ENCODE peak calls at places on chromosomes 4 and X, in six cellular contexts. Z is osteoblast; G is kidney; R is psoas muscle; N is CD8-positive, alpha-beta memory T cell; Y is CD8-positive, alpha-beta T cell. F is an unnamed sample. For H3K36me3, the result is how much of the 10 kb centered on the place peaks cover.

GRCh38 chrX:92247076-92247475 is 467.9 kb downstream of the PCDH11X start:
- DNase-seq in Z (no peak), G (no peak), R (no peak), N (no peak), Y (no peak), F (no peak)

GRCh38 chr4:55125763-55126541 is 557 bp upstream of the KDR start:
- DNase-seq in Z (peak), G (no peak), R (peak), N (no peak), Y (no peak), F (no peak)

GRCh38 chr4:86894465-86894864 is 2.2 kb upstream of the C4orf36 start:
- DNase-seq in Z (no peak), G (no peak), R (no peak), N (no peak), Y (no peak), F (no peak)

GRCh38 chr4:140176735-140177134 is 22.8 kb upstream of the MAML3 start:
- DNase-seq in Z (peak), G (no peak), R (no peak), N (no peak), Y (no peak), F (no peak)

GRCh38 chr4:169225058-169225751 is 45.6 kb downstream of the SH3RF1 start:
- DNase-seq in Z (peak), G (no peak), R (no peak), N (no peak), Y (no peak), F (no peak)

GRCh38 chrX:44382871-44383270 is 39.4 kb upstream of the EFHC2 start:
- DNase-seq in Z (no peak), G (no peak), R (no peak), N (no peak), Y (no peak), F (no peak)

GRCh38 chrX:86507337-86507736 is 359.1 kb downstream of the DACH2 start:
- DNase-seq in Z (no peak), G (no peak), R (no peak), N (no peak), Y (no peak), F (no peak)

GRCh38 chr4:148225639-148226038 is 216.6 kb downstream of the NR3C2 start:
- DNase-seq in Z (no peak), G (no peak), R (no peak), N (no peak), Y (no peak), F (no peak)

GRCh38 chrX:18931972-18932371 is 51.9 kb downstream of the PHKA2 start:
- DNase-seq in Z (no peak), G (no peak), R (no peak), N (no peak), Y (no peak), F (no peak)

GRCh38 chr4:145609494-145610427 is 9.4 kb upstream of the MMAA start:
- DNase-seq in Z (no peak), G (no peak), R (peak), N (peak), Y (peak), F (peak)

GRCh38 chrX:151816914-151817313 is 82.4 kb downstream of the CNGA2 start:
- DNase-seq in Z (peak), G (no peak), R (no peak), N (no peak), Y (no peak), F (no peak)

GRCh38 chr4:11912886-11913285 is 484.2 kb upstream of the HS3ST1 start:
- DNase-seq in Z (no peak), G (no peak), R (no peak), N (no peak), Y (no peak), F (no peak)

GRCh38 chr4:119039779-119040178 is 95.9 kb upstream of the MYOZ2 start:
- DNase-seq in Z (no peak), G (no peak), R (no peak), N (no peak), Y (no peak), F (no peak)
- H3K27ac ChIP-seq in Z (peak), G (no peak), R (peak), N (no peak), Y (no peak), F (peak)

DNA sequence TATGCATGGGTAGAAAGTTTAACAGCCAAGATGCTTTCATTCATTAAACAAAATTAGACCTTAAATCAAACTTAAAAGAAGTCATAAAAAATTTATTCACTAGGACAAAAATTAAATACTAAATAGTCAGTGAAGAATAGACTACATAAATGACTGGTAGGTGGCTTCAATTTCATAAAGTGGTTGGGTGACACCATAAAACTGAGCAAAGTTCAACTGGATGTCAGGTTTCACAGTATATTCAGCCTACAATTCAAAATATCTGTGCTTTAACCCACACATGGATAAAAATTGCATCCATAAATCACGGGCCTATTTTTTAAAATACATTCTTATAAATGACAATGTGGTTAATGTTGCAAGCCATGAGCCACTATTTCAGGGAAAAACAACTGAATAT is 582.3 kb downstream of the IL15 start:
- DNase-seq in Z (no peak), G (no peak), R (no peak), N (no peak), Y (no peak), F (no peak)
- H3K36me3 ChIP-seq in Z (under half), G (under half), R (under half), N (under half), Y (under half), F (under half)

GRCh38 chrX:107675823-107676555 is 47.7 kb downstream of the PRPS1 start:
- DNase-seq in Z (no peak), G (no peak), R (peak), N (peak), Y (peak), F (no peak)

GRCh38 chrX:107676559-107677378 is 48.5 kb downstream of the PRPS1 start:
- DNase-seq in Z (no peak), G (peak), R (peak), N (peak), Y (peak), F (peak)

GRCh38 chrX:107678957-107679740 is 50.8 kb downstream of the PRPS1 start:
- DNase-seq in Z (no peak), G (peak), R (peak), N (peak), Y (peak), F (peak)

GRCh38 chrX:107677909-107678308 is 49.6 kb downstream of the PRPS1 start:
- DNase-seq in Z (no peak), G (no peak), R (no peak), N (no peak), Y (no peak), F (no peak)

GRCh38 chrX:107677501-107677901 is 49.2 kb downstream of the PRPS1 start:
- DNase-seq in Z (no peak), G (no peak), R (no peak), N (no peak), Y (no peak), F (no peak)
- H3K4me3 ChIP-seq in Z (peak), G (peak), R (peak), N (peak), Y (peak), F (peak)

DNA sequence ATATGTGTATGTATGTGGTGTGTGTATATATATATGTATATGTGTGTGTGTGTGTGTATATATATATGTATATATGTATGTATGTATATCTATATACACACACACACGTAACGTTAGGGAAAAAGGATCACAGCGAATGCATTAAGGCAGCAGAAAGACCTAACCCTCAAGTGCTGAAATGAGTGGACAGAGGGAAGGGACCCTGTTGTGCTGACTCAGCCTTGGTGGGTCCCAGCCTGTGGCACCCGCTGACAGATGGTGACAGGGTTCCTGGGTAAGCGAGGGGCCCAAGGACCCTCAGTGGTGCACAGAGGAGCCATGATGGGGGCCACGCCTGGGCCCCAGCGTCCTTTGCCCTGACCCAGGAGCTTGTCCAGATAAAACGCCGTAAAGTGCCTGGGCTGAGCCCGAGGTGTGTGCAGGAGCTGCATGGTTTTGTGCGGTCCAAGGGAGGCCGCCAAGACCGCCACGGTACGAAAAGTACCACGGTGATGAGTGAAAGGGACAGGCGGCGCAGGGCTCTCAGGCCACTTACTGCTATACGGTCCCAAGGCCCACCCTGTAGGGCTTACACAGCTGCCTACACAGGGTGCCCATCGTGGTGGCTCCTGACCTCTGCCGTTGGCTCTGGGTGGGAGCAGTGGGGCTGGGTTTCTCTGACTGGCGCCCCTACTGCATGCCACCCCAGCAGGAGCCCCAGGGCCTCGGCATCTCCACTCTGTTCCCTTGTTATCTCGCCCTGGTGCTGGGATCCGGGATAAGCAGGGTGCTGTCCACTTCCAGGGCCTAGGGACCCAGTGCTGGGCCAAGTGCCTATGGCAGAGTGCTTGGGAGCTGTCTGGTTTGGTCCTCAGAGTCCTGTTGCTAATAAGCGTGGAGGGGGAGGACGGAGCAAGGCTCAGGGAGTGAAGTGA is 10.0 kb downstream of the SH3BP2 start:
- DNase-seq in Z (peak), G (peak), R (peak), N (peak), Y (no peak), F (no peak)
- H3K27ac ChIP-seq in Z (no peak), G (no peak), R (no peak), N (no peak), Y (no peak), F (no peak)

GRCh38 chr4:119244832-119245231 is 32.3 kb downstream of the USP53 start:
- DNase-seq in Z (no peak), G (no peak), R (no peak), N (no peak), Y (no peak), F (no peak)
- H3K36me3 ChIP-seq in Z (under half), G (under half), R (under half), N (under half), Y (under half), F (half or more)

GRCh38 chr4:165875446-165875845 is 2.4 kb downstream of the TLL1 start:
- DNase-seq in Z (peak), G (no peak), R (no peak), N (no peak), Y (no peak), F (no peak)

GRCh38 chr4:165874799-165875371 is 1.8 kb downstream of the TLL1 start:
- DNase-seq in Z (peak), G (peak), R (peak), N (no peak), Y (no peak), F (no peak)

GRCh38 chr4:165874072-165874798 is 1.2 kb downstream of the TLL1 start:
- DNase-seq in Z (peak), G (no peak), R (no peak), N (no peak), Y (no peak), F (no peak)

GRCh38 chr4:165872443-165873297 is at the start of gene TLL1:
- DNase-seq in Z (peak), G (no peak), R (no peak), N (no peak), Y (no peak), F (no peak)

DNA sequence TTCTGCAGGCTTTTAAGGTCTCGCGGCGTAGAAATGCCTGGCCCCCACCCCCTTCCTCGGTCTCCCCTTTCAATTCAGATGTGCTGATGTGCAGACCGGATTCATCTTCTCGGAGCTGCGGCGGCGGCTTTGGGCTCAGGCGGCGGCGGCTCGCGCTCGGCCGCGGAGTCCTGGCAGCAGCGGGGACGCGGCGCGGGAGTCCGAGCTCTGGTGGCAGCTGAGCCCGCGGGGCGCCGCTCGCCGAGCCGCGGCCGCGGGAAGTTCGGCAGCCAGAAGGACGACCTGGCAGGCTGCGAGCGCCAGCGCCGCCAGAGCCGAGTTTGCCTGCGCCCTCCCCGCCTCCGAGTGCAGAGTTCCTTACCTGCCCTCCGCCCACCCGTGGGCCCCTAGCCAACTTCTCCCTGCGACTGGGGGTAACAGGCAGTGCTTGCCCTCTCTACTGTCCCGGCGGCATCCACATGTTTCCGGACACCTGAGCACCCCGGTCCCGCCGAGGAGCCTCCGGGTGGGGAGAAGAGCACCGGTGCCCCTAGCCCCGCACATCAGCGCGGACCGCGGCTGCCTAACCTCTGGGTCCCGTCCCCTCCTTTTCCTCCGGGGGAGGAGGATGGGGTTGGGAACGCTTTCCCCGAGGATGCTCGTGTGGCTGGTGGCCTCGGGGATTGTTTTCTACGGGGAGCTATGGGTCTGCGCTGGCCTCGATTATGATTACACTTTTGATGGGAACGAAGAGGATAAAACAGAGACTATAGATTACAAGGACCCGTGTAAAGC is 448 bp downstream of the TLL1 start:
- DNase-seq in Z (peak), G (peak), R (peak), N (no peak), Y (no peak), F (no peak)
- H3K4me3 ChIP-seq in Z (peak), G (peak), R (peak), N (no peak), Y (no peak), F (peak)

DNA sequence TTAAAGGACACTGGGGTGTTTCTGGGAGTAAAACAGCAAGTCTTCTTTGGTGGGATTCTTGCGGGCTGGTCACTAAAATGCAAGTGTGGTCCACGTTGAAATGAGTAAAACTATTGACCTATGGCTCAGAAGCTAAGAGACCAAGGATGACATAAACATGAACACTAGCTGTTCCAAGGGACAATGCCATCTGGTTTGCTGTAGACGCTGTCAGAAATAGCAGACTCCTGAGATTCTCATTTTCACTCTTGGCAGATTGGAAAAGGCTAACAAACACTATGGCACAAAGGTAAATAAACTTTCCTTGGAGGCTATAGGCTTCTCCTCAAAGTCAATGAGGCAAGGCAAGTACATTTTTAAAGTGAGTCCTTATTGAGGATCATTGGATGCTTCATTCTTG is 343.6 kb downstream of the KCNIP4 start:
- DNase-seq in Z (no peak), G (no peak), R (no peak), N (no peak), Y (no peak), F (no peak)
- H3K27ac ChIP-seq in Z (no peak), G (no peak), R (no peak), N (no peak), Y (no peak), F (no peak)

GRCh38 chrX:40628506-40628905 is 5.3 kb downstream of the MPC1L start:
- DNase-seq in Z (no peak), G (no peak), R (no peak), N (no peak), Y (no peak), F (no peak)

GRCh38 chrX:40637687-40638086 is 9.7 kb downstream of the CXorf38 start:
- DNase-seq in Z (no peak), G (no peak), R (no peak), N (no peak), Y (no peak), F (no peak)

GRCh38 chrX:40632199-40632598 is 9.0 kb downstream of the MPC1L start:
- DNase-seq in Z (no peak), G (no peak), R (no peak), N (no peak), Y (no peak), F (no peak)
- H3K36me3 ChIP-seq in Z (half or more), G (under half), R (under half), N (under half), Y (under half), F (half or more)

GRCh38 chr4:24078347-24078962 is 188.6 kb upstream of the PPARGC1A start:
- DNase-seq in Z (no peak), G (no peak), R (no peak), N (no peak), Y (no peak), F (no peak)

GRCh38 chr4:24076811-24077210 is 187.0 kb upstream of the PPARGC1A start:
- DNase-seq in Z (no peak), G (no peak), R (no peak), N (no peak), Y (no peak), F (no peak)

DNA sequence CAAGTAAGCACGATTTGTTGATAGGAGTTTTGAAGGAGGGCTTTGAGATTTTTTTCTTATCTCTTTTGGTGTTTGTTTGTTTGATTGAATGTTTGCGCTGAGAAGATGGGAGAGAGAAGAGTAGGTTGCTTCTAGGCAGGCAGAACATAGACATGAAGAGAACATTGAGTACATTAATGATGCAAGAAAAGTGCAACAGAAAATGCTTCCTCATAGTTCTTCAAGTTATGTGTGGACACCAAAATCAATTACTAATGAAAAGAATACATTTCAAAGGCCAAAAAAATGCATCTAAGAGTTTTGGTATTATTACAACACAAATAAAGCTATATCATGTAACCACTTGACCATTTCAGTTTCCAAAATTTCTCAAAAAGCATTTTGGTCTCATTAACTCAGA is 191.0 kb upstream of the PPARGC1A start:
- DNase-seq in Z (no peak), G (no peak), R (no peak), N (no peak), Y (no peak), F (no peak)
- H3K4me3 ChIP-seq in Z (no peak), G (no peak), R (no peak), N (no peak), Y (no peak), F (no peak)

F was measured in right atrium auricular region.